ENCODE peak calls at places on chromosomes 5 and 9, in eight cellular contexts. One of them, this sample, is unnamed.

GRCh38 chr9:79644048-79644447 is 72.3 kb downstream of the TLE4 start:
- DNase-seq in body of pancreas: no peak
- DNase-seq in K562: no peak
- DNase-seq in colonic mucosa: no peak
- DNase-seq in upper lobe of right lung: no peak
- DNase-seq in heart right ventricle: no peak
- DNase-seq in hepatocyte: no peak
- DNase-seq in RWPE1: no peak
- DNase-seq in this sample: no peak

GRCh38 chr5:56608216-56608925 is 207.0 kb upstream of the MAP3K1 start:
- DNase-seq in body of pancreas: peak; percentile 32
- DNase-seq in K562: no peak
- DNase-seq in colonic mucosa: no peak
- DNase-seq in upper lobe of right lung: no peak
- DNase-seq in heart right ventricle: no peak
- DNase-seq in hepatocyte: no peak
- DNase-seq in RWPE1: no peak
- DNase-seq in this sample: no peak

GRCh38 chr5:61362796-61363364 is 30.8 kb downstream of the ZSWIM6 start:
- DNase-seq in body of pancreas: no peak
- DNase-seq in K562: peak; percentile 5
- DNase-seq in colonic mucosa: no peak
- DNase-seq in upper lobe of right lung: no peak
- DNase-seq in heart right ventricle: no peak
- DNase-seq in hepatocyte: no peak
- DNase-seq in RWPE1: no peak
- DNase-seq in this sample: peak; percentile 23

GRCh38 chr5:163968651-163969050 is 463.2 kb downstream of the MAT2B start:
- DNase-seq in body of pancreas: no peak
- DNase-seq in K562: no peak
- DNase-seq in colonic mucosa: no peak
- DNase-seq in upper lobe of right lung: no peak
- DNase-seq in heart right ventricle: no peak
- DNase-seq in hepatocyte: no peak
- DNase-seq in RWPE1: no peak
- DNase-seq in this sample: no peak

GRCh38 chr9:85178486-85178885 is 509.0 kb downstream of the NTRK2 start:
- DNase-seq in body of pancreas: no peak
- DNase-seq in K562: no peak
- DNase-seq in colonic mucosa: no peak
- DNase-seq in upper lobe of right lung: no peak
- DNase-seq in heart right ventricle: no peak
- DNase-seq in hepatocyte: no peak
- DNase-seq in RWPE1: peak; percentile 23
- DNase-seq in this sample: no peak

GRCh38 chr5:90930756-90931431 is 372.3 kb downstream of the ADGRV1 start:
- DNase-seq in body of pancreas: no peak
- DNase-seq in K562: no peak
- DNase-seq in colonic mucosa: no peak
- DNase-seq in upper lobe of right lung: no peak
- DNase-seq in heart right ventricle: no peak
- DNase-seq in hepatocyte: no peak
- DNase-seq in RWPE1: no peak
- DNase-seq in this sample: no peak

GRCh38 chr5:13427859-13428557 is 516.5 kb downstream of the DNAH5 start:
- DNase-seq in body of pancreas: no peak
- DNase-seq in K562: no peak
- DNase-seq in colonic mucosa: no peak
- DNase-seq in upper lobe of right lung: no peak
- DNase-seq in heart right ventricle: no peak
- DNase-seq in hepatocyte: no peak
- DNase-seq in RWPE1: no peak
- DNase-seq in this sample: no peak

GRCh38 chr5:176173647-176174046 is 64.6 kb upstream of the SIMC1 start:
- DNase-seq in body of pancreas: no peak
- DNase-seq in K562: no peak
- DNase-seq in colonic mucosa: no peak
- DNase-seq in upper lobe of right lung: no peak
- DNase-seq in heart right ventricle: no peak
- DNase-seq in hepatocyte: no peak
- DNase-seq in RWPE1: no peak
- DNase-seq in this sample: no peak

GRCh38 chr9:116355153-116355827 is 201.7 kb downstream of the PAPPA start:
- DNase-seq in body of pancreas: peak; percentile 37
- DNase-seq in K562: peak; percentile 18
- DNase-seq in colonic mucosa: no peak
- DNase-seq in upper lobe of right lung: no peak
- DNase-seq in heart right ventricle: peak; percentile 48
- DNase-seq in hepatocyte: peak; percentile 19
- DNase-seq in RWPE1: no peak
- DNase-seq in this sample: peak; percentile 97

GRCh38 chr5:23655674-23656073 is 148.3 kb downstream of the PRDM9 start:
- DNase-seq in body of pancreas: no peak
- DNase-seq in K562: no peak
- DNase-seq in colonic mucosa: no peak
- DNase-seq in upper lobe of right lung: no peak
- DNase-seq in heart right ventricle: no peak
- DNase-seq in hepatocyte: no peak
- DNase-seq in RWPE1: peak; percentile 53
- DNase-seq in this sample: no peak

GRCh38 chr9:91164724-91165520 is 196.8 kb downstream of the AUH start:
- DNase-seq in body of pancreas: peak; percentile 83
- DNase-seq in K562: peak; percentile 95
- DNase-seq in colonic mucosa: peak; percentile 87
- DNase-seq in upper lobe of right lung: peak; percentile 81
- DNase-seq in heart right ventricle: peak; percentile 26
- DNase-seq in hepatocyte: peak; percentile 93
- DNase-seq in RWPE1: peak; percentile 98
- DNase-seq in this sample: peak; percentile 96

GRCh38 chr5:173753307-173754168 is 134.6 kb upstream of the CPEB4 start:
- DNase-seq in body of pancreas: no peak
- DNase-seq in K562: peak; percentile 70
- DNase-seq in colonic mucosa: no peak
- DNase-seq in upper lobe of right lung: peak; percentile 73
- DNase-seq in heart right ventricle: peak; percentile 60
- DNase-seq in hepatocyte: peak; percentile 66
- DNase-seq in RWPE1: no peak
- DNase-seq in this sample: peak; percentile 64

GRCh38 chr5:147782053-147783028 is at the start of gene JAKMIP2:
- DNase-seq in body of pancreas: peak; percentile 75
- DNase-seq in K562: peak; percentile 9
- DNase-seq in colonic mucosa: peak; percentile 45
- DNase-seq in upper lobe of right lung: peak; percentile 80
- DNase-seq in heart right ventricle: peak; percentile 73
- DNase-seq in hepatocyte: peak; percentile 91
- DNase-seq in RWPE1: peak; percentile 39
- DNase-seq in this sample: peak; percentile 96

GRCh38 chr5:159208508-159209437 is 580 bp downstream of the RNF145 start:
- DNase-seq in body of pancreas: peak; percentile 23
- DNase-seq in K562: peak; percentile 58
- DNase-seq in colonic mucosa: peak; percentile 53
- DNase-seq in upper lobe of right lung: peak; percentile 77
- DNase-seq in heart right ventricle: peak; percentile 50
- DNase-seq in hepatocyte: peak; percentile 64
- DNase-seq in RWPE1: peak; percentile 55
- DNase-seq in this sample: peak; percentile 49

GRCh38 chr5:96567188-96567587 is 95.0 kb upstream of the CAST start:
- DNase-seq in body of pancreas: no peak
- DNase-seq in K562: no peak
- DNase-seq in colonic mucosa: no peak
- DNase-seq in upper lobe of right lung: no peak
- DNase-seq in heart right ventricle: no peak
- DNase-seq in hepatocyte: no peak
- DNase-seq in RWPE1: no peak
- DNase-seq in this sample: no peak

GRCh38 chr5:58294598-58295298 is 165.1 kb downstream of the PLK2 start:
- DNase-seq in body of pancreas: no peak
- DNase-seq in K562: no peak
- DNase-seq in colonic mucosa: no peak
- DNase-seq in upper lobe of right lung: no peak
- DNase-seq in heart right ventricle: no peak
- DNase-seq in hepatocyte: no peak
- DNase-seq in RWPE1: peak; percentile 64
- DNase-seq in this sample: no peak

GRCh38 chr5:172071244-172071875 is 64.9 kb upstream of the FBXW11 start:
- DNase-seq in body of pancreas: no peak
- DNase-seq in K562: no peak
- DNase-seq in colonic mucosa: no peak
- DNase-seq in upper lobe of right lung: no peak
- DNase-seq in heart right ventricle: no peak
- DNase-seq in hepatocyte: no peak
- DNase-seq in RWPE1: no peak
- DNase-seq in this sample: no peak

GRCh38 chr5:125267636-125268248 is 521.3 kb upstream of the ZNF608 start:
- DNase-seq in body of pancreas: no peak
- DNase-seq in K562: no peak
- DNase-seq in colonic mucosa: no peak
- DNase-seq in upper lobe of right lung: no peak
- DNase-seq in heart right ventricle: no peak
- DNase-seq in hepatocyte: no peak
- DNase-seq in RWPE1: no peak
- DNase-seq in this sample: no peak

GRCh38 chr9:86099695-86100364 is 472 bp upstream of the GOLM1 start:
- DNase-seq in body of pancreas: peak; percentile 59
- DNase-seq in K562: no peak
- DNase-seq in colonic mucosa: peak; percentile 80
- DNase-seq in upper lobe of right lung: no peak
- DNase-seq in heart right ventricle: peak; percentile 34
- DNase-seq in hepatocyte: peak; percentile 76
- DNase-seq in RWPE1: peak; percentile 29
- DNase-seq in this sample: peak; percentile 76

GRCh38 chr9:69759478-69760277 is at the start of gene PTAR1:
- DNase-seq in body of pancreas: peak; percentile 92
- DNase-seq in K562: peak; percentile 92
- DNase-seq in colonic mucosa: peak; percentile 93
- DNase-seq in upper lobe of right lung: peak; percentile 96
- DNase-seq in heart right ventricle: peak; percentile 90
- DNase-seq in hepatocyte: peak; percentile 97
- DNase-seq in RWPE1: peak; percentile 84
- DNase-seq in this sample: peak; percentile 96

GRCh38 chr5:132049559-132049958 is 10.9 kb upstream of the IL3 start:
- DNase-seq in body of pancreas: no peak
- DNase-seq in K562: no peak
- DNase-seq in colonic mucosa: no peak
- DNase-seq in upper lobe of right lung: no peak
- DNase-seq in heart right ventricle: no peak
- DNase-seq in hepatocyte: no peak
- DNase-seq in RWPE1: no peak
- DNase-seq in this sample: no peak

GRCh38 chr9:133703571-133704399 is 34.4 kb downstream of the SARDH start:
- DNase-seq in body of pancreas: no peak
- DNase-seq in K562: no peak
- DNase-seq in colonic mucosa: no peak
- DNase-seq in upper lobe of right lung: peak; percentile 53
- DNase-seq in heart right ventricle: peak; percentile 3
- DNase-seq in hepatocyte: no peak
- DNase-seq in RWPE1: no peak
- DNase-seq in this sample: no peak
- H3K27ac ChIP-seq in body of pancreas: no peak overlapping the region
- H3K27ac ChIP-seq in K562: no peak overlapping the region
- H3K27ac ChIP-seq in colonic mucosa: no peak overlapping the region
- H3K27ac ChIP-seq in upper lobe of right lung: no peak overlapping the region
- H3K27ac ChIP-seq in heart right ventricle: no peak overlapping the region
- H3K27ac ChIP-seq in hepatocyte: no peak overlapping the region
- H3K27ac ChIP-seq in RWPE1: no peak overlapping the region
- H3K27ac ChIP-seq in this sample: no peak overlapping the region

GRCh38 chr5:69502375-69503143 is 10.0 kb downstream of the OCLN start:
- DNase-seq in body of pancreas: no peak
- DNase-seq in K562: no peak
- DNase-seq in colonic mucosa: no peak
- DNase-seq in upper lobe of right lung: no peak
- DNase-seq in heart right ventricle: no peak
- DNase-seq in hepatocyte: no peak
- DNase-seq in RWPE1: peak; percentile 63
- DNase-seq in this sample: no peak
- H3K27ac ChIP-seq in body of pancreas: peak overlapping the region; percentile 74
- H3K27ac ChIP-seq in K562: no peak overlapping the region
- H3K27ac ChIP-seq in colonic mucosa: peak overlapping the region; percentile 40
- H3K27ac ChIP-seq in upper lobe of right lung: peak overlapping the region; percentile 12
- H3K27ac ChIP-seq in heart right ventricle: no peak overlapping the region
- H3K27ac ChIP-seq in hepatocyte: peak overlapping the region; percentile 87
- H3K27ac ChIP-seq in RWPE1: no peak overlapping the region
- H3K27ac ChIP-seq in this sample: no peak overlapping the region

GRCh38 chr5:2387224-2388004 is 364.1 kb downstream of the IRX2 start:
- DNase-seq in body of pancreas: no peak
- DNase-seq in K562: no peak
- DNase-seq in colonic mucosa: no peak
- DNase-seq in upper lobe of right lung: no peak
- DNase-seq in heart right ventricle: no peak
- DNase-seq in hepatocyte: no peak
- DNase-seq in RWPE1: no peak
- DNase-seq in this sample: no peak

GRCh38 chr5:2391021-2391420 is 360.5 kb downstream of the IRX2 start:
- DNase-seq in body of pancreas: no peak
- DNase-seq in K562: no peak
- DNase-seq in colonic mucosa: no peak
- DNase-seq in upper lobe of right lung: no peak
- DNase-seq in heart right ventricle: no peak
- DNase-seq in hepatocyte: no peak
- DNase-seq in RWPE1: no peak
- DNase-seq in this sample: no peak

GRCh38 chr5:2393556-2393955 is 357.9 kb downstream of the IRX2 start:
- DNase-seq in body of pancreas: no peak
- DNase-seq in K562: no peak
- DNase-seq in colonic mucosa: no peak
- DNase-seq in upper lobe of right lung: peak; percentile 42
- DNase-seq in heart right ventricle: no peak
- DNase-seq in hepatocyte: no peak
- DNase-seq in RWPE1: no peak
- DNase-seq in this sample: no peak

GRCh38 chr5:2388005-2388361 is 363.5 kb downstream of the IRX2 start:
- DNase-seq in body of pancreas: no peak
- DNase-seq in K562: no peak
- DNase-seq in colonic mucosa: no peak
- DNase-seq in upper lobe of right lung: no peak
- DNase-seq in heart right ventricle: no peak
- DNase-seq in hepatocyte: no peak
- DNase-seq in RWPE1: no peak
- DNase-seq in this sample: no peak

GRCh38 chr5:2391566-2391965 is 359.9 kb downstream of the IRX2 start:
- DNase-seq in body of pancreas: no peak
- DNase-seq in K562: no peak
- DNase-seq in colonic mucosa: no peak
- DNase-seq in upper lobe of right lung: peak; percentile 44
- DNase-seq in heart right ventricle: no peak
- DNase-seq in hepatocyte: no peak
- DNase-seq in RWPE1: no peak
- DNase-seq in this sample: no peak
- H3K27ac ChIP-seq in body of pancreas: no peak overlapping the region
- H3K27ac ChIP-seq in K562: no peak overlapping the region
- H3K27ac ChIP-seq in colonic mucosa: no peak overlapping the region
- H3K27ac ChIP-seq in upper lobe of right lung: no peak overlapping the region
- H3K27ac ChIP-seq in heart right ventricle: no peak overlapping the region
- H3K27ac ChIP-seq in hepatocyte: no peak overlapping the region
- H3K27ac ChIP-seq in RWPE1: no peak overlapping the region
- H3K27ac ChIP-seq in this sample: no peak overlapping the region

DNA sequence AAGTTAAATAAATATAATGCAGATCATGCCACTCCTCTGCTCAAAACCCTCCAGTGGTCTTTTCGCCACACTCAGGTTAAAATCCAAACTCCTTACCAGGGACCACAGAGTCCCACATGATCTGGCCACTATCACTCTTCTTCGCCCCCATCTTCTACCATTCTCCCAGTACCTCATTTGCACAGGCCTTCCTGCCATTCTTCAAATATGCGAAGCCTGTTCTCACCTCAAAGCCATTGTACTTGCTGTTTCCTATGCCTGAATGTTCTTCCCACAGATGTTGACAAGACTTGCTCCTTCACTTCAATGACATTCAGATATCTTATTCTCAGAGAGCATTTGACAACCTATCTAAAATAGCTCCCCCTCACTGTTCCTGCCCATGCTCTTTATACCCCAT is 10.9 kb downstream of the TEX10 start:
- DNase-seq in body of pancreas: no peak
- DNase-seq in K562: no peak
- DNase-seq in colonic mucosa: no peak
- DNase-seq in upper lobe of right lung: no peak
- DNase-seq in heart right ventricle: no peak
- DNase-seq in hepatocyte: no peak
- DNase-seq in RWPE1: no peak
- DNase-seq in this sample: no peak
- H3K27ac ChIP-seq in body of pancreas: no peak overlapping the region
- H3K27ac ChIP-seq in K562: no peak overlapping the region
- H3K27ac ChIP-seq in colonic mucosa: no peak overlapping the region
- H3K27ac ChIP-seq in upper lobe of right lung: no peak overlapping the region
- H3K27ac ChIP-seq in heart right ventricle: no peak overlapping the region
- H3K27ac ChIP-seq in hepatocyte: no peak overlapping the region
- H3K27ac ChIP-seq in RWPE1: no peak overlapping the region
- H3K27ac ChIP-seq in this sample: peak overlapping the region; percentile 57

This sample was measured in cardiac muscle cell.